ENCODE peak calls at places on chromosome 1, in five cellular contexts. One of them, this sample, is unnamed.

GRCh38 chr1:234108921-234109320 is 204.4 kb downstream of the SLC35F3 start:
- DNase-seq in HepG2: no peak
- DNase-seq in NT2/D1: peak; percentile 16
- DNase-seq in H1: no peak
- DNase-seq in GM12878: no peak
- DNase-seq in this sample: no peak

GRCh38 chr1:244315996-244316395 is 135.7 kb downstream of the ADSS2 start:
- DNase-seq in HepG2: no peak
- DNase-seq in NT2/D1: no peak
- DNase-seq in H1: no peak
- DNase-seq in GM12878: no peak
- DNase-seq in this sample: no peak

GRCh38 chr1:56045477-56045876 is 533.9 kb downstream of the PLPP3 start:
- DNase-seq in HepG2: no peak
- DNase-seq in NT2/D1: no peak
- DNase-seq in H1: no peak
- DNase-seq in GM12878: no peak
- DNase-seq in this sample: no peak

GRCh38 chr1:64469121-64469520 is 808 bp upstream of the CACHD1 start:
- DNase-seq in HepG2: no peak
- DNase-seq in NT2/D1: no peak
- DNase-seq in H1: no peak
- DNase-seq in GM12878: no peak
- DNase-seq in this sample: no peak

GRCh38 chr1:229408458-229409037 is 25.3 kb downstream of the ACTA1 start:
- DNase-seq in HepG2: peak; percentile 55
- DNase-seq in NT2/D1: no peak
- DNase-seq in H1: peak; percentile 60
- DNase-seq in GM12878: no peak
- DNase-seq in this sample: no peak

GRCh38 chr1:53547321-53547720 is 88.1 kb downstream of the DMRTB1 start:
- DNase-seq in HepG2: no peak
- DNase-seq in NT2/D1: no peak
- DNase-seq in H1: no peak
- DNase-seq in GM12878: no peak
- DNase-seq in this sample: no peak

GRCh38 chr1:166843769-166844596 is 4.7 kb downstream of the POGK start:
- DNase-seq in HepG2: no peak
- DNase-seq in NT2/D1: no peak
- DNase-seq in H1: no peak
- DNase-seq in GM12878: no peak
- DNase-seq in this sample: no peak

GRCh38 chr1:235953801-235954200 is 87.1 kb upstream of the LYST start:
- DNase-seq in HepG2: no peak
- DNase-seq in NT2/D1: no peak
- DNase-seq in H1: no peak
- DNase-seq in GM12878: no peak
- DNase-seq in this sample: no peak

GRCh38 chr1:50279622-50280320 is 143.5 kb downstream of the DMRTA2 start:
- DNase-seq in HepG2: peak; percentile 8
- DNase-seq in NT2/D1: peak; percentile 62
- DNase-seq in H1: peak; percentile 73
- DNase-seq in GM12878: no peak
- DNase-seq in this sample: peak; percentile 17

GRCh38 chr1:217622042-217622441 is 8.8 kb downstream of the GPATCH2 start:
- DNase-seq in HepG2: no peak
- DNase-seq in NT2/D1: no peak
- DNase-seq in H1: no peak
- DNase-seq in GM12878: no peak
- DNase-seq in this sample: no peak

GRCh38 chr1:92623187-92623778 is 136.6 kb upstream of the GFI1 start:
- DNase-seq in HepG2: peak; percentile 10
- DNase-seq in NT2/D1: no peak
- DNase-seq in H1: no peak
- DNase-seq in GM12878: no peak
- DNase-seq in this sample: no peak

GRCh38 chr1:172837816-172838680 is 179.1 kb downstream of the FASLG start:
- DNase-seq in HepG2: no peak
- DNase-seq in NT2/D1: no peak
- DNase-seq in H1: no peak
- DNase-seq in GM12878: no peak
- DNase-seq in this sample: no peak

GRCh38 chr1:35726814-35727433 is 8.2 kb upstream of the C1orf216 start:
- DNase-seq in HepG2: peak; percentile 53
- DNase-seq in NT2/D1: peak; percentile 74
- DNase-seq in H1: peak; percentile 69
- DNase-seq in GM12878: no peak
- DNase-seq in this sample: peak; percentile 81

GRCh38 chr1:43285269-43285986 is at the start of gene C1orf210:
- DNase-seq in HepG2: peak; percentile 62
- DNase-seq in NT2/D1: no peak
- DNase-seq in H1: peak; percentile 93
- DNase-seq in GM12878: no peak
- DNase-seq in this sample: no peak

GRCh38 chr1:199272107-199272506 is 633.3 kb downstream of the PTPRC start:
- DNase-seq in HepG2: no peak
- DNase-seq in NT2/D1: no peak
- DNase-seq in H1: no peak
- DNase-seq in GM12878: no peak
- DNase-seq in this sample: no peak

GRCh38 chr1:155695608-155696007 is 6.7 kb downstream of the DAP3 start:
- DNase-seq in HepG2: no peak
- DNase-seq in NT2/D1: no peak
- DNase-seq in H1: no peak
- DNase-seq in GM12878: no peak
- DNase-seq in this sample: no peak

GRCh38 chr1:155688318-155689121 is at the start of the genes DAP3 and YY1AP1:
- DNase-seq in HepG2: peak; percentile 70
- DNase-seq in NT2/D1: peak; percentile 81
- DNase-seq in H1: peak; percentile 92
- DNase-seq in GM12878: peak; percentile 62
- DNase-seq in this sample: peak; percentile 96

GRCh38 chr1:155694167-155694566 is 5.3 kb downstream of the DAP3 start:
- DNase-seq in HepG2: no peak
- DNase-seq in NT2/D1: no peak
- DNase-seq in H1: no peak
- DNase-seq in GM12878: no peak
- DNase-seq in this sample: no peak

GRCh38 chr1:155695107-155695506 is 6.2 kb downstream of the DAP3 start:
- DNase-seq in HepG2: no peak
- DNase-seq in NT2/D1: no peak
- DNase-seq in H1: no peak
- DNase-seq in GM12878: no peak
- DNase-seq in this sample: no peak

GRCh38 chr1:155691992-155692528 is 3.2 kb downstream of the DAP3 start:
- DNase-seq in HepG2: no peak
- DNase-seq in NT2/D1: no peak
- DNase-seq in H1: peak; percentile 28
- DNase-seq in GM12878: no peak
- DNase-seq in this sample: no peak
- TF ChIP-seq SUZ12 in HepG2: no peak
- TF ChIP-seq SUZ12 in NT2/D1: no peak
- TF ChIP-seq SUZ12 in H1: no peak
- TF ChIP-seq SUZ12 in GM12878: no peak
- TF ChIP-seq SUZ12 in this sample: no peak

GRCh38 chr1:185654199-185654951 is 79.8 kb upstream of the HMCN1 start:
- DNase-seq in HepG2: peak; percentile 49
- DNase-seq in NT2/D1: no peak
- DNase-seq in H1: no peak
- DNase-seq in GM12878: no peak
- DNase-seq in this sample: no peak
- TF ChIP-seq SUZ12 in HepG2: no peak
- TF ChIP-seq SUZ12 in NT2/D1: no peak
- TF ChIP-seq SUZ12 in H1: no peak
- TF ChIP-seq SUZ12 in GM12878: no peak
- TF ChIP-seq SUZ12 in this sample: no peak

GRCh38 chr1:9715536-9716226 is 64.2 kb downstream of the PIK3CD start:
- DNase-seq in HepG2: no peak
- DNase-seq in NT2/D1: no peak
- DNase-seq in H1: no peak
- DNase-seq in GM12878: no peak
- DNase-seq in this sample: no peak
- TF ChIP-seq SUZ12 in HepG2: no peak
- TF ChIP-seq SUZ12 in NT2/D1: no peak
- TF ChIP-seq SUZ12 in H1: no peak
- TF ChIP-seq SUZ12 in GM12878: no peak
- TF ChIP-seq SUZ12 in this sample: no peak

GRCh38 chr1:25675729-25676476 is 59.3 kb downstream of the MAN1C1 start:
- DNase-seq in HepG2: no peak
- DNase-seq in NT2/D1: no peak
- DNase-seq in H1: no peak
- DNase-seq in GM12878: peak; percentile 93
- DNase-seq in this sample: no peak
- TF ChIP-seq SUZ12 in HepG2: no peak
- TF ChIP-seq SUZ12 in NT2/D1: no peak
- TF ChIP-seq SUZ12 in H1: no peak
- TF ChIP-seq SUZ12 in GM12878: no peak
- TF ChIP-seq SUZ12 in this sample: no peak

DNA sequence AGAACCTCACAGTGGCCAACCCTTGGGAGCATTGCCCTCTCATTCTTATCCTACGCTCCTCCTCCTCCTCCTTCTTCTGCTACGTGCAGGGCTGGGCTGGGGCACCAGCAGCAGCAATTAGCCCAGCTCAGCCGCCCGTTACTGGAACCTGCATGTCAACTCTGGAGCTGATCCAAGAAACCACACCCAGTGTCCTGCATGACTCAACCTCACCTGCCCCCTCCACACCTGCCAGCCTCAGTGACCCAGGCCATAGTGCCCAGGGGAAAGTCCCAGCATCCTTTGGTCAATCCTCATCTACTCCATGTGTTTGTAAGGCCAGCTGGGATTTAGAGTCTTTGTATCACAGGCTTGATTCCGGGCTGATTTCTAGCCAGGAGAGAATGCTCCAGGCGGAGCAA is 12.6 kb downstream of the ELF3 start:
- DNase-seq in HepG2: no peak
- DNase-seq in NT2/D1: no peak
- DNase-seq in H1: no peak
- DNase-seq in GM12878: no peak
- DNase-seq in this sample: no peak
- TF ChIP-seq SUZ12 in HepG2: no peak
- TF ChIP-seq SUZ12 in NT2/D1: no peak
- TF ChIP-seq SUZ12 in H1: no peak
- TF ChIP-seq SUZ12 in GM12878: no peak
- TF ChIP-seq SUZ12 in this sample: no peak

GRCh38 chr1:47824721-47825120 is 172.5 kb downstream of the TRABD2B start:
- DNase-seq in HepG2: no peak
- DNase-seq in NT2/D1: no peak
- DNase-seq in H1: no peak
- DNase-seq in GM12878: no peak
- DNase-seq in this sample: no peak

GRCh38 chr1:47819503-47819888 is 177.7 kb downstream of the TRABD2B start:
- DNase-seq in HepG2: peak; percentile 66
- DNase-seq in NT2/D1: no peak
- DNase-seq in H1: no peak
- DNase-seq in GM12878: no peak
- DNase-seq in this sample: no peak

GRCh38 chr1:47827032-47827585 is 170.1 kb downstream of the TRABD2B start:
- DNase-seq in HepG2: no peak
- DNase-seq in NT2/D1: no peak
- DNase-seq in H1: no peak
- DNase-seq in GM12878: no peak
- DNase-seq in this sample: no peak

GRCh38 chr1:47824297-47824696 is 172.9 kb downstream of the TRABD2B start:
- DNase-seq in HepG2: no peak
- DNase-seq in NT2/D1: no peak
- DNase-seq in H1: no peak
- DNase-seq in GM12878: no peak
- DNase-seq in this sample: no peak

GRCh38 chr1:47823016-47823843 is 174.0 kb downstream of the TRABD2B start:
- DNase-seq in HepG2: no peak
- DNase-seq in NT2/D1: no peak
- DNase-seq in H1: no peak
- DNase-seq in GM12878: no peak
- DNase-seq in this sample: no peak
- TF ChIP-seq SUZ12 in HepG2: no peak
- TF ChIP-seq SUZ12 in NT2/D1: no peak
- TF ChIP-seq SUZ12 in H1: no peak
- TF ChIP-seq SUZ12 in GM12878: no peak
- TF ChIP-seq SUZ12 in this sample: no peak

DNA sequence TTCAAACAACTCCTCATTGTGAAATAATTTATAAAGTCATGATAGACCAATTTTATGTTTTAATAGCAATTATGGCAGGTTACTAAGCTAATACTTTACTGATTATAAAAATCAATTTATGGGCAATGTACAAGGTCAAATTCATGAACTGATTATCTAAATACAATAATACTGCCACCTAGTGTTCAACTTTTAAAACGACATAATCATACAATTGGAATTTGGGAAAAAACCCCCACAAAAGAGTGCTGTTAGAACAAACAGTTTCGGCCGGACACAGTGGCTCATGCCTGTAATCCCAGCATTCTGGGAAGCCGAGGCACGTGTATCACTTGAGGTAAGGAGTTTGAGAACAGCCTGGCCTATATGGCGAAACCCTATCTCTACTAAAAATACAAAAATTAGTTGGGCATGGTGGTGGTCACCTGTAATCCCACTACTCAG is 14.0 kb downstream of the GTF2B start:
- DNase-seq in HepG2: peak; percentile 24
- DNase-seq in NT2/D1: no peak
- DNase-seq in H1: no peak
- DNase-seq in GM12878: no peak
- DNase-seq in this sample: peak; percentile 26
- TF ChIP-seq SUZ12 in HepG2: no peak
- TF ChIP-seq SUZ12 in NT2/D1: no peak
- TF ChIP-seq SUZ12 in H1: no peak
- TF ChIP-seq SUZ12 in GM12878: no peak
- TF ChIP-seq SUZ12 in this sample: no peak

DNA sequence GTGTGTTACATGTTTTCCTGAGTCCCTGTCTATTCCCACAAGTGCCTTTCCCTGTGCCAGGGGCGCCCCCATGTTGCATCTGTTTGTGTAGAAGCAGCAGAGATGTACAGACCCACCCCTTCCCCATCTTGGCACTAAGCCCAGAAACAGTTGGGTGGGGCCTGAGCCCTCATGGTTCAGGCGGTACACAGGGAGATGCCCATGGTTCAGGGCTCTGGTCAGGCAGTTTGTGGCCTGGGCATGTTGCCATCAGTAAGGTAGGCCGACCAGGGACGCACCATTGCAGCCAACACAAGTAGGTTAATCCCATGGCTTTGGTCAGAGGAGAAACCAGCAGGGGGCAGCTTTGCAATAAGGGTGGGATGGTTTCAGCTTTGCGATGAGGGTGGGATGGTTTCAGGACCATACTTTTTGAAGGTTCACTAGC is 914 bp upstream of the ADGRB2 start:
- DNase-seq in HepG2: no peak
- DNase-seq in NT2/D1: no peak
- DNase-seq in H1: no peak
- DNase-seq in GM12878: no peak
- DNase-seq in this sample: peak; percentile 52
- TF ChIP-seq SUZ12 in HepG2: no peak
- TF ChIP-seq SUZ12 in NT2/D1: no peak
- TF ChIP-seq SUZ12 in H1: no peak
- TF ChIP-seq SUZ12 in GM12878: no peak
- TF ChIP-seq SUZ12 in this sample: no peak